ENCODE peak calls at places on chromosomes 12 and 14, in four cellular contexts. Q, C, B and K are unnamed samples.
A peak's percentile ranks its signal among the peaks of the same experiment; 100 is the strongest.

GRCh38 chr12:108668532-108668931 is 34.8 kb upstream of the SELPLG start:
- DNase-seq in Q (no peak), C (no peak), B (no peak), K (no peak)

GRCh38 chr12:100491104-100491503 is 17.4 kb downstream of the NR1H4 start:
- DNase-seq in Q (no peak), C (no peak), B (no peak), K (no peak)

GRCh38 chr12:24379493-24379892 is 430.0 kb upstream of the SOX5 start:
- DNase-seq in Q (no peak), C (no peak), B (no peak), K (peak; percentile 65)

GRCh38 chr12:93819048-93819491 is 141.9 kb downstream of the CRADD start:
- DNase-seq in Q (no peak), C (no peak), B (peak; percentile 88), K (no peak)

GRCh38 chr14:75431011-75431410 is 3.2 kb downstream of the JDP2 start:
- DNase-seq in Q (no peak), C (no peak), B (no peak), K (no peak)

GRCh38 chr12:104604070-104604994 is 147.6 kb downstream of the CHST11 start:
- DNase-seq in Q (no peak), C (peak; percentile 86), B (peak; percentile 96), K (peak; percentile 89)

GRCh38 chr14:20454359-20454644 is 310 bp downstream of the OSGEP start:
- DNase-seq in Q (no peak), C (no peak), B (peak; percentile 82), K (no peak)

GRCh38 chr14:100866666-100867630 is 36.6 kb downstream of the RTL1 start:
- DNase-seq in Q (no peak), C (no peak), B (no peak), K (no peak)

GRCh38 chr12:48800457-48800856 is 11.6 kb upstream of the ADCY6 start:
- DNase-seq in Q (no peak), C (no peak), B (no peak), K (no peak)

GRCh38 chr14:71448431-71449315 is 483.6 kb upstream of the RGS6 start:
- DNase-seq in Q (no peak), C (no peak), B (no peak), K (no peak)

GRCh38 chr12:124554429-124555029 is 12.9 kb downstream of the NCOR2 start:
- DNase-seq in Q (no peak), C (no peak), B (no peak), K (no peak)

GRCh38 chr14:81638656-81639055 is 105.0 kb upstream of the SEL1L start:
- DNase-seq in Q (no peak), C (no peak), B (no peak), K (no peak)

GRCh38 chr12:86137936-86138335 is 118.3 kb downstream of the MGAT4C start:
- DNase-seq in Q (no peak), C (no peak), B (peak; percentile 73), K (no peak)

GRCh38 chr14:76292561-76292960 is 83.4 kb upstream of the ESRRB start:
- DNase-seq in Q (peak; percentile 14), C (peak; percentile 16), B (no peak), K (no peak)

GRCh38 chr12:14157129-14157747 is 175.8 kb upstream of the GRIN2B start:
- DNase-seq in Q (peak; percentile 7), C (no peak), B (no peak), K (no peak)

GRCh38 chr12:82329508-82329907 is 28.7 kb downstream of the CCDC59 start:
- DNase-seq in Q (no peak), C (no peak), B (no peak), K (no peak)

GRCh38 chr12:92032101-92032500 is 113.5 kb downstream of the BTG1 start:
- DNase-seq in Q (no peak), C (no peak), B (no peak), K (no peak)

GRCh38 chr12:104204690-104205480 is 10.7 kb upstream of the TXNRD1 start:
- DNase-seq in Q (no peak), C (no peak), B (no peak), K (no peak)

GRCh38 chr12:6766651-6767300 is 613 bp downstream of the PTMS start:
- DNase-seq in Q (peak; percentile 85), C (peak; percentile 74), B (peak; percentile 64), K (peak; percentile 80)

GRCh38 chr14:100470523-100470897 is 116.7 kb downstream of the BEGAIN start:
- DNase-seq in Q (no peak), C (no peak), B (no peak), K (peak; percentile 47)

GRCh38 chr14:36771256-36771655 is 109.6 kb downstream of the PAX9 start:
- DNase-seq in Q (no peak), C (no peak), B (no peak), K (no peak)

GRCh38 chr12:113152835-113153814 is 3.6 kb downstream of the CFAP73 start:
- DNase-seq in Q (peak; percentile 86), C (peak; percentile 88), B (peak; percentile 65), K (peak; percentile 91)

GRCh38 chr12:3378655-3379054 is 112.3 kb upstream of the PRMT8 start:
- DNase-seq in Q (peak; percentile 29), C (peak; percentile 22), B (no peak), K (no peak)

DNA sequence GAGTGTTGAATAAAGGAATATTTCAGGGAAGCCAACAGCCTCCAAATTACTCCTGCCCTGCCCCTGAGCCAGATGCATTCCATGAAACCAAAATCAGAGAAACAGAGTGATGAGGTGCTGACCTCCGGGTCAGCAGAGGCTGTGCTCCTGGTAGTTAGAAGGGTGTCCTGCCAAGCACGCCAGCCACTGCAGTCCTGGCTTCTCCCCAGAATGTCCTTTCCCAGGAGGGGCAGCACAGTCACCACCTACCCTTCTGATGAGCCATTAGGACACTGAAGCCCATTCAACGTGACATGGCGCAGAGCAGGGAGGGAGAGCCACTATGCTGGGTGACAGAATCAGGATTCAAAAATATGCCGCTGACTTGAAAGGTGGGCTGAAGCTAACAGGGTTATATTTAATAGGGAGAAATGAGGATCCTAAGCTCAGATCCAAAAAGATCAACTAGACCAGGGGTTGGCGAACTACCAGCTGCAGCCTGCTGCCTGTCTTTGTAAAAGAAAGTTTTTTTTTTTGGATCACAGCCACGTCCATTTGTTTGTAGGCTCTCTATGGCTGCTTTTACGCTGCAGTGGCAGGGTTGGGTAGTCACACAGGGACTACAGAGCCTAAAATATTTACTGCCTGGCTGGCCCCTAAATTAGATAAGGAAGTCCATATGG is 34.5 kb upstream of the PLEK2 start:
- DNase-seq in Q (no peak), C (no peak), B (no peak), K (no peak)
- H4K5ac ChIP-seq in Q (no peak overlapping the region), C (no peak overlapping the region), B (no peak overlapping the region), K (peak overlapping the region; percentile 6)

GRCh38 chr14:51357250-51357649 is 117.2 kb downstream of the TMX1 start:
- DNase-seq in Q (no peak), C (no peak), B (peak; percentile 46), K (no peak)
- H3K56ac ChIP-seq in Q (no peak overlapping the region), C (no peak overlapping the region), B (no peak overlapping the region), K (no peak overlapping the region)

GRCh38 chr14:90424075-90424474 is 27.2 kb downstream of the CALM1 start:
- DNase-seq in Q (no peak), C (no peak), B (no peak), K (no peak)
- H4K5ac ChIP-seq in Q (no peak overlapping the region), C (no peak overlapping the region), B (no peak overlapping the region), K (no peak overlapping the region)

GRCh38 chr12:70609203-70609602 is 28.0 kb downstream of the PTPRB start:
- DNase-seq in Q (no peak), C (no peak), B (no peak), K (peak; percentile 27)

GRCh38 chr12:70607107-70607506 is 30.1 kb downstream of the PTPRB start:
- DNase-seq in Q (no peak), C (no peak), B (no peak), K (no peak)

GRCh38 chr12:70606001-70606400 is 31.2 kb downstream of the PTPRB start:
- DNase-seq in Q (no peak), C (no peak), B (peak; percentile 56), K (no peak)

GRCh38 chr12:70609739-70610491 is 27.3 kb downstream of the PTPRB start:
- DNase-seq in Q (peak; percentile 61), C (peak; percentile 67), B (no peak), K (peak; percentile 51)

DNA sequence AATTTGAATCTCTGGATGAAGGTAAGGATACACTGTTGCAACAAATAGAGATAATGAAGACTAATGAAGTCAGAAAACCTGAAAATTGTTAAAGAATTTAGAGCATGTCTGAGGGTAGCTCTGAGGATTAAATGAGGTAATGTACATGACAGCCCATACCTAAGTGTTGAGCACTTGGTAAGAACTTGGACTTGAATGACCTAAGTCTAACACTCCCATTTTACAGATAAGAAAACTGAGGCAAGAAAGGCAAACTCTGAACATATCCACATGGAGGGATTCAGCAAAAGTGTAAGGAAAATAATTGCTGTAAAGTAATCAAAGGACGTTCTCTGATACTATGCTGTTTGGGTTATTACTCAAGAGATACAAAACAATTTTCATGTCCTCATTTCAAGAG is 29.0 kb downstream of the PTPRB start:
- DNase-seq in Q (no peak), C (no peak), B (no peak), K (no peak)
- H3K56ac ChIP-seq in Q (no peak overlapping the region), C (no peak overlapping the region), B (no peak overlapping the region), K (no peak overlapping the region)

GRCh38 chr14:47596232-47596631 is 79.2 kb downstream of the MDGA2 start:
- DNase-seq in Q (no peak), C (no peak), B (no peak), K (no peak)

GRCh38 chr14:47585447-47585846 is 90.0 kb downstream of the MDGA2 start:
- DNase-seq in Q (no peak), C (no peak), B (no peak), K (no peak)

DNA sequence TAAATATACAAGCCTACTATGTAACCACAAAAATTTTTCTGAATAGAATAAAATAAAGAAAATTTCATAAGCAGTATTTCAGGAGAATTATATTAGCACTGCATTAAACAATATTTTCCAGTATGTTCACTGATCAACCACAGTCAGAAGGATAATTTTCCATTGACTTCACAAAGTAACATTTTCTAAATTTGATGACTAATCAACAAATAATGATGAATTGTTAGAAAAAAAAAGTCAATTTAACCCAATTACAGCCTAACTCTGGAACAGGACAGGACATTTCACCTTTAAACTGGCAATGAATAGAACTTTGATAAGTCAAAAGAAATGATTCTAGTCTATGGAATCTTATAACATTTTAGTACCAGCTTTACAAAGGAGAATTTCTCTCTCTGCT is 84.6 kb downstream of the MDGA2 start:
- DNase-seq in Q (no peak), C (no peak), B (no peak), K (no peak)
- H4K5ac ChIP-seq in Q (no peak overlapping the region), C (no peak overlapping the region), B (no peak overlapping the region), K (no peak overlapping the region)

GRCh38 chr12:10689146-10689545 is 15.3 kb upstream of the STYK1 start:
- DNase-seq in Q (no peak), C (no peak), B (no peak), K (no peak)
- H3K56ac ChIP-seq in Q (no peak overlapping the region), C (no peak overlapping the region), B (no peak overlapping the region), K (no peak overlapping the region)